ENCODE peak calls at places on chromosome 17, in five cellular contexts. R is A172, A is fibroblast of the conjunctiva, P is nucleus accumbens, U is endothelial cell. B is an unnamed sample.

GRCh38 chr17:5585814-5586558 is 1.7 kb upstream of the NLRP1 start:
- DNase-seq in R (peak), A (no peak), P (no peak), U (no peak), B (no peak)

GRCh38 chr17:258045-258734 is 76.7 kb upstream of the DOC2B start:
- DNase-seq in R (no peak), A (no peak), P (peak), U (no peak), B (no peak)

GRCh38 chr17:39949028-39949427 is 13.8 kb upstream of the GSDMA start:
- DNase-seq in R (no peak), A (no peak), P (no peak), U (no peak), B (no peak)

GRCh38 chr17:51439395-51440229 is 179.3 kb downstream of the UTP18 start:
- DNase-seq in R (peak), A (no peak), P (no peak), U (peak), B (no peak)

GRCh38 chr17:60386137-60386395 is 5.9 kb downstream of the USP32 start:
- DNase-seq in R (no peak), A (no peak), P (no peak), U (no peak), B (no peak)

GRCh38 chr17:45672301-45672700 is 111.8 kb upstream of the CRHR1 start:
- DNase-seq in R (no peak), A (no peak), P (no peak), U (no peak), B (no peak)

GRCh38 chr17:1329745-1330343 is 50.4 kb downstream of the TRARG1 start:
- DNase-seq in R (no peak), A (no peak), P (no peak), U (no peak), B (no peak)

GRCh38 chr17:18319604-18320256 is 4.6 kb downstream of the SMCR8 start:
- DNase-seq in R (peak), A (peak), P (no peak), U (peak), B (no peak)

GRCh38 chr17:29723283-29724047 is 100.8 kb upstream of the CORO6 start:
- DNase-seq in R (no peak), A (no peak), P (no peak), U (no peak), B (no peak)

GRCh38 chr17:42673266-42673884 is 3.4 kb downstream of the PLEKHH3 start:
- DNase-seq in R (no peak), A (no peak), P (no peak), U (no peak), B (no peak)

GRCh38 chr17:80738987-80739730 is 194.5 kb downstream of the RPTOR start:
- DNase-seq in R (no peak), A (no peak), P (no peak), U (no peak), B (no peak)

GRCh38 chr17:76252040-76252954 is 12.0 kb upstream of the RNF157 start:
- DNase-seq in R (peak), A (no peak), P (no peak), U (no peak), B (no peak)

GRCh38 chr17:35774499-35774898 is 13.8 kb downstream of the C17orf50 start:
- DNase-seq in R (no peak), A (peak), P (peak), U (no peak), B (no peak)

GRCh38 chr17:82949361-82949760 is 109.5 kb upstream of the ZNF750 start:
- DNase-seq in R (no peak), A (no peak), P (no peak), U (no peak), B (no peak)

GRCh38 chr17:68580236-68580903 is 20.8 kb downstream of the FAM20A start:
- DNase-seq in R (no peak), A (peak), P (no peak), U (no peak), B (no peak)

GRCh38 chr17:60080545-60080944 is 1.8 kb upstream of the HEATR6 start:
- DNase-seq in R (no peak), A (no peak), P (no peak), U (no peak), B (no peak)

GRCh38 chr17:31269597-31269996 is 27.4 kb downstream of the OMG start:
- DNase-seq in R (peak), A (peak), P (no peak), U (peak), B (no peak)

GRCh38 chr17:47847341-47848197 is 3.4 kb downstream of the SP6 start:
- DNase-seq in R (no peak), A (no peak), P (no peak), U (no peak), B (no peak)

GRCh38 chr17:46841561-46842379 is 9.6 kb upstream of the WNT9B start:
- DNase-seq in R (no peak), A (no peak), P (no peak), U (peak), B (peak)

GRCh38 chr17:74678541-74678940 is 34.2 kb downstream of the CD300LF start:
- DNase-seq in R (no peak), A (no peak), P (no peak), U (no peak), B (no peak)

GRCh38 chr17:19566176-19566575 is 32.5 kb downstream of the SLC47A1 start:
- DNase-seq in R (no peak), A (no peak), P (no peak), U (no peak), B (no peak)

GRCh38 chr17:18950944-18951905 is 740 bp upstream of the SLC5A10 start:
- DNase-seq in R (no peak), A (no peak), P (no peak), U (no peak), B (no peak)

GRCh38 chr17:33218657-33219298 is 74.3 kb downstream of the ASIC2 start:
- DNase-seq in R (peak), A (no peak), P (no peak), U (no peak), B (no peak)

GRCh38 chr17:73228748-73229236 is 32.9 kb downstream of the CPSF4L start:
- DNase-seq in R (peak), A (peak), P (no peak), U (no peak), B (no peak)

GRCh38 chr17:42284020-42284369 is 4.3 kb upstream of the STAT5A start:
- DNase-seq in R (no peak), A (no peak), P (no peak), U (no peak), B (no peak)

GRCh38 chr17:50028207-50029120 is 27.4 kb upstream of the ITGA3 start:
- DNase-seq in R (peak), A (no peak), P (no peak), U (peak), B (no peak)

GRCh38 chr17:50480854-50481490 is 2.3 kb downstream of the RSAD1 start:
- DNase-seq in R (no peak), A (no peak), P (no peak), U (no peak), B (no peak)

GRCh38 chr17:1498233-1498632 is 5.7 kb upstream of the MYO1C start:
- DNase-seq in R (no peak), A (no peak), P (no peak), U (no peak), B (no peak)

GRCh38 chr17:61158372-61158771 is 241.3 kb upstream of the TBX2 start:
- DNase-seq in R (no peak), A (no peak), P (no peak), U (no peak), B (no peak)

GRCh38 chr17:36652716-36653115 is 51.3 kb downstream of the MRM1 start:
- DNase-seq in R (no peak), A (no peak), P (no peak), U (no peak), B (no peak)

GRCh38 chr17:21239680-21240374 is 13.4 kb downstream of the NATD1 start:
- DNase-seq in R (no peak), A (no peak), P (no peak), U (peak), B (peak)

GRCh38 chr17:44793885-44794698 is 35.3 kb downstream of the ADAM11 start:
- DNase-seq in R (peak), A (no peak), P (no peak), U (no peak), B (no peak)

GRCh38 chr17:10127819-10128375 is 70.5 kb downstream of the GAS7 start:
- DNase-seq in R (no peak), A (peak), P (no peak), U (no peak), B (no peak)

GRCh38 chr17:14871921-14872320 is 393.2 kb downstream of the PMP22 start:
- DNase-seq in R (no peak), A (peak), P (no peak), U (no peak), B (no peak)

GRCh38 chr17:13702266-13702665 is 100.5 kb upstream of the HS3ST3A1 start:
- DNase-seq in R (no peak), A (peak), P (no peak), U (no peak), B (no peak)

GRCh38 chr17:9170822-9171221 is 149.5 kb downstream of the NTN1 start:
- DNase-seq in R (no peak), A (no peak), P (no peak), U (no peak), B (no peak)

GRCh38 chr17:15260376-15261062 is 4.6 kb downstream of the PMP22 start:
- DNase-seq in R (peak), A (peak), P (peak), U (peak), B (peak)